ENCODE peak calls at places on chromosomes 2 and 18, in four cellular contexts. O, M, Y and K are unnamed samples.

GRCh38 chr2:120958623-120959366 is 223.1 kb downstream of the GLI2 start:
- DNase-seq in O (no peak), M (no peak), Y (no peak), K (no peak)

GRCh38 chr18:66523219-66523991 is 80.5 kb downstream of the CDH19 start:
- DNase-seq in O (no peak), M (no peak), Y (no peak), K (no peak)

GRCh38 chr2:208406474-208407451 is at the start of gene PTH2R:
- DNase-seq in O (peak), M (peak), Y (no peak), K (no peak)

GRCh38 chr2:15142069-15142689 is 419.0 kb downstream of the NBAS start:
- DNase-seq in O (no peak), M (no peak), Y (peak), K (no peak)

GRCh38 chr2:226984461-226985226 is 148.8 kb downstream of the RHBDD1 start:
- DNase-seq in O (no peak), M (no peak), Y (no peak), K (no peak)

GRCh38 chr18:46718501-46719341 is 38.1 kb downstream of the ST8SIA5 start:
- DNase-seq in O (peak), M (no peak), Y (no peak), K (no peak)

GRCh38 chr2:101406867-101407266 is 19.6 kb upstream of the CREG2 start:
- DNase-seq in O (peak), M (no peak), Y (no peak), K (no peak)

GRCh38 chr18:46577546-46577945 is 79.5 kb downstream of the LOXHD1 start:
- DNase-seq in O (no peak), M (no peak), Y (no peak), K (no peak)

GRCh38 chr2:178477443-178478099 is 829 bp downstream of the FKBP7 start:
- DNase-seq in O (no peak), M (no peak), Y (no peak), K (no peak)

GRCh38 chr2:191838526-191838925 is 8.4 kb downstream of the CAVIN2 start:
- DNase-seq in O (no peak), M (no peak), Y (no peak), K (no peak)

GRCh38 chr2:191844706-191845105 is 2.2 kb downstream of the CAVIN2 start:
- DNase-seq in O (no peak), M (no peak), Y (no peak), K (no peak)

GRCh38 chr2:191836853-191837769 is 9.8 kb downstream of the CAVIN2 start:
- DNase-seq in O (no peak), M (no peak), Y (no peak), K (no peak)

GRCh38 chr2:191839918-191840804 is 6.7 kb downstream of the CAVIN2 start:
- DNase-seq in O (no peak), M (no peak), Y (no peak), K (no peak)

GRCh38 chr2:191840916-191841315 is 6.0 kb downstream of the CAVIN2 start:
- DNase-seq in O (no peak), M (no peak), Y (no peak), K (no peak)
- H3K4me3 ChIP-seq in O (no peak), M (no peak), Y (no peak), K (no peak)

DNA sequence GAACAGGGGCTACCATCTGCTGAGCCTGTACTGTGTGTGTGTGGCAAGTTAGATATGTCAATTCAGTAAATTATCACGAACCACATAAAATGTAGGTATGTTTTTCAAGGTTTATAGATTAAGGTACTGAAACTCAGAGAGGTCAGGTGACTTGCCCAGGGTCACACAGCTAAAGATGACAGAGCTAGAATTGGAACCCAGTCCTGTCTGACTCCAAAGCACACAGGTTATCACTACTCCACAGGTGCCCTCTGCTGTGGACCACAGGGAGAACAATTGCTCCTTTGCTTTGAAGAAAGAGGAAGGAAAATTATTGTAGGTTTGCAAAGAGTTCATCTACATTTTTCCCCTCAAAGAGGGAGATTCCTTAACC is 229.7 kb upstream of the AGAP1 start:
- DNase-seq in O (no peak), M (no peak), Y (no peak), K (no peak)
- TF ChIP-seq CTCF in O (no peak), M (no peak), Y (no peak), K (no peak)

GRCh38 chr2:232925769-232926163 is 55.7 kb downstream of the SNORC start:
- DNase-seq in O (no peak), M (no peak), Y (no peak), K (no peak)

GRCh38 chr2:232927793-232928563 is 57.9 kb downstream of the SNORC start:
- DNase-seq in O (no peak), M (no peak), Y (no peak), K (no peak)

GRCh38 chr2:232925153-232925768 is 55.2 kb downstream of the SNORC start:
- DNase-seq in O (no peak), M (no peak), Y (no peak), K (no peak)

GRCh38 chr2:232927041-232927792 is 57.2 kb downstream of the SNORC start:
- DNase-seq in O (no peak), M (no peak), Y (no peak), K (no peak)

GRCh38 chr2:232926448-232927040 is 56.5 kb downstream of the SNORC start:
- DNase-seq in O (no peak), M (no peak), Y (no peak), K (no peak)
- H3K4me3 ChIP-seq in O (no peak), M (no peak), Y (no peak), K (no peak)

DNA sequence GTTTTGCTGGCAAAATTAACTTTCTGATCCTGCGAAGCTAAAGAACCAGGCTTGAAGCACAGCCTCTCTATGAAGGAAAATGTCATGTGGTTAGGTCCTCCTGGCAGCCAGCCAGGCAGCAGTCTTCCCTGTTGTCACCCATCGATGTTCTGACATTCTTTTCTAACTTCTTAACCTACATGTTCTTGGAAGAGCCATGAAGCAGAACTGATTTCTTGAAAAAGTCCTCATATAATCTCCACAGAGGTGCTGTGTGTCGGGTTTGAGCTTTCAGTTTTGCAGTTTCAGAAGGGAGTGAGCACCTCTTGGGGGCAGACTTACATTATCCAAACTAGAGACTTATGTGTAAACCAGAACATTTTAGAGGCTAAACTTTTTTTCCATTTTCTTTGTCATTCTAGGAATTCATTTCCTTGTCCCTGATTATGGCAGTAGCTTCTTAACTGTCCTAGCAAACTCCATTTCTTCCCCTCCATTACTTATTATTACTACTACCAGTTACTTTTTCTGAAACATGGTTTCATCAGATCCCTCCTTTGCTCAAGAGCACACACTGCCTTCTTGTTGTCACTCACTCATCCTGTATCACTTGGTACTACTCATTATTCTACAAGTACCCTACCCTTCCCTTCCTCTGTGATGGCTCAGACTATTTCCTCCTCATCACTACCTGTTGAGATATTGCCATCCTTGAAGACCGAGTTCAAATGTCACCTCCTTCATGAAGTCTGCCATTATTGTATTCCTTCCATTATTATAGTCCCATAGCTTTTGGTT is 31.1 kb downstream of the DOK1 start:
- DNase-seq in O (no peak), M (no peak), Y (peak), K (no peak)
- TF ChIP-seq CTCF in O (no peak), M (no peak), Y (no peak), K (no peak)

DNA sequence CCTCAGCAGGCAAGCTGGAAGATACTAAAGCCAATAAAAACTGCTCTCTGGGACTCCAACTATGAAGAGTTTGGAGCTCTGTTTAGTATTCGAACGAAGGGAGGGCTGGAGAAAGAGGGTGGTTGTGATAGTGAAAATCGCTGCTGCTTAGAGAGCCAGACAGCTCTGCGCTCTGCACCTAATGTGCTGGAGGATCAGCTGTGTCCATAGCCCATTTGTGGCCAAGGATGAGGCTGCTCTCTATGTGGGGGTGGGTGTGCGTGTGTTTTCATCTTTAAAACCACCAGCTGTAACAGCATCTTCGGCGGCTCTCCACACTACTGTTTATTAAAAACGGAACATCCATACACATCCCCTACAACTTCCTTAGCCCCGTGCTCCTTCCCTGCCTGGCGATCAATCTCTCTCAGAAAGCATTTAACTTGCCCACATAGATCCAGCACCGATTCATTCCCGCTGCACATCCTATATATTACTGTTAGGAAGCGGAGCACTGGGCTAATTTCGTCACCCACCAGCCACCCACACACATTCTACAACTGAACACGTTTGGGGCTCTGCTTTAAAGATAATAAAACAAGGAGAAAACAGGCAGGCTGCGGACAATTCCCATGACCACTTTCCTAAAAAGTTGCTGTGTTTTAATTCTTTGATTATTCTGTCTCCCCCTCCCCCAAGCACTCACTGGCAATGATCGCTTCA is 1.6 kb downstream of the CELF4 start:
- DNase-seq in O (no peak), M (no peak), Y (no peak), K (no peak)
- H3K4me3 ChIP-seq in O (no peak), M (no peak), Y (no peak), K (no peak)

GRCh38 chr18:8948471-8949149 is 153.9 kb upstream of the NDUFV2 start:
- DNase-seq in O (peak), M (no peak), Y (no peak), K (no peak)

GRCh38 chr18:8949206-8949605 is 153.3 kb upstream of the NDUFV2 start:
- DNase-seq in O (peak), M (no peak), Y (no peak), K (no peak)

GRCh38 chr18:8946046-8946838 is 156.3 kb upstream of the NDUFV2 start:
- DNase-seq in O (peak), M (no peak), Y (no peak), K (no peak)

GRCh38 chr18:8948011-8948410 is 154.5 kb upstream of the NDUFV2 start:
- DNase-seq in O (peak), M (no peak), Y (no peak), K (no peak)

DNA sequence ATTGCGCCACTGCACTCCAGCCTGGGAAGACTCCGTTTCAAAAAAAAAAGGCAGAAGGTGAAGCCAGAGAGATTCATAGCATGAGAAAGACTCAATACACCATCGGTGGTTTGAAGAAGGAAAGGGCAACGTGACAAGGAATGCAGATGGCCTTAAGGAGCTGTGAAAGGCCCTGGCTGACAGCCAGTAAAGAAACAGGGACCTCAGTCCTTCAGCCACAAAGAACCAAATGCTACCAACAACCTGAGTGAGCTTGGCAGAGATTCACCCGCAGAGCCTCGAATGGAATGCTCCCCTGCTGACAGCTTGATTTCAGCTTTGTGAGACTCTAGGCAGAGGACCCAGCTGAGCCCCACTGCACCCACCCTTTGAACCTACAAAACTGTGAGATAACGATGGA is 154.9 kb upstream of the NDUFV2 start:
- DNase-seq in O (peak), M (no peak), Y (no peak), K (no peak)
- TF ChIP-seq CTCF in O (no peak), M (no peak), Y (no peak), K (no peak)